ENCODE peak calls at places on chromosomes 4 and X, in five cellular contexts. P, G, T, J and O are unnamed samples.
A peak's percentile ranks its signal among the peaks of the same experiment; 100 is the strongest.

GRCh38 chrX:18548996-18549395 is 122.9 kb downstream of the RS1 start:
- DNase-seq in T (no peak), J (no peak), G (no peak), P (no peak), O (no peak)

GRCh38 chr4:777520-778262 is 48.2 kb downstream of the CPLX1 start:
- DNase-seq in P (no peak), J (no peak), G (no peak), T (no peak), O (no peak)

GRCh38 chr4:128521156-128521555 is 233.5 kb upstream of the PGRMC2 start:
- DNase-seq in G (no peak), P (no peak), T (no peak), J (no peak), O (no peak)

GRCh38 chr4:6747690-6748068 is 31.7 kb downstream of the BLOC1S4 start:
- DNase-seq in P (no peak), J (no peak), T (no peak), G (no peak), O (no peak)

GRCh38 chr4:129064717-129065116 is 28.6 kb downstream of the SCLT1 start:
- DNase-seq in G (no peak), J (no peak), P (no peak), T (no peak), O (no peak)

GRCh38 chr4:56914336-56914735 is 6.6 kb downstream of the REST start:
- DNase-seq in P (no peak), J (no peak), T (no peak), G (no peak), O (no peak)

GRCh38 chrX:110142096-110142495 is 139.2 kb downstream of the TMEM164 start:
- DNase-seq in P (no peak), J (no peak), G (no peak), T (no peak), O (no peak)

GRCh38 chr4:25313194-25313895 is 771 bp downstream of the ZCCHC4 start:
- DNase-seq in J (no peak), G (no peak), P (no peak), T (no peak), O (no peak)

GRCh38 chr4:824461-825062 is 1.4 kb downstream of the CPLX1 start:
- DNase-seq in T (no peak), J (no peak), P (no peak), G (no peak), O (no peak)

GRCh38 chr4:182748949-182749348 is 168.2 kb downstream of the DCTD start:
- DNase-seq in P (no peak), J (no peak), G (no peak), T (no peak), O (no peak)

GRCh38 chrX:153438522-153438921 is 7.3 kb downstream of the TREX2 start:
- DNase-seq in P (no peak), J (peak; percentile 1), G (peak; percentile 19), T (no peak), O (no peak)

GRCh38 chr4:181959121-181959520 is 284.1 kb upstream of the TENM3 start:
- DNase-seq in P (no peak), G (no peak), J (no peak), T (no peak), O (no peak)

GRCh38 chr4:67853336-67853735 is 30.5 kb downstream of the TMPRSS11D start:
- DNase-seq in T (no peak), G (no peak), J (no peak), P (no peak), O (no peak)

GRCh38 chr4:2251795-2252529 is 9.9 kb downstream of the MXD4 start:
- DNase-seq in P (no peak), G (no peak), T (no peak), J (no peak), O (no peak)

GRCh38 chrX:108396188-108396885 is 41.9 kb downstream of the COL4A6 start:
- DNase-seq in P (no peak), J (peak; percentile 25), T (no peak), G (no peak), O (no peak)

GRCh38 chrX:153935326-153935851 is 552 bp upstream of the NAA10 start:
- DNase-seq in T (no peak), J (no peak), P (no peak), G (no peak), O (no peak)

GRCh38 chrX:41759817-41760216 is 35.8 kb downstream of the GPR82 start:
- DNase-seq in G (peak; percentile 20), T (no peak), J (peak; percentile 23), P (no peak), O (no peak)

GRCh38 chr4:143597271-143597670 is 83.8 kb downstream of the SMARCA5 start:
- DNase-seq in T (no peak), P (no peak), G (no peak), J (no peak), O (no peak)

GRCh38 chr4:2074588-2074987 is 15.5 kb downstream of the NAT8L start:
- DNase-seq in G (no peak), P (no peak), J (no peak), T (no peak), O (no peak)

GRCh38 chr4:140256335-140256734 is 102.4 kb upstream of the MAML3 start:
- DNase-seq in G (peak; percentile 20), T (no peak), J (no peak), P (no peak), O (no peak)

GRCh38 chr4:113602829-113603228 is 158.7 kb downstream of the CAMK2D start:
- DNase-seq in G (no peak), J (no peak), T (no peak), P (no peak), O (no peak)

GRCh38 chr4:84931274-84931673 is 35.2 kb downstream of the WDFY3 start:
- DNase-seq in G (no peak), T (no peak), J (no peak), P (no peak), O (no peak)

GRCh38 chr4:28709821-28710330 is 1849.2 kb downstream of the STIM2 start:
- DNase-seq in G (no peak), P (no peak), J (no peak), T (no peak), O (no peak)

GRCh38 chrX:56729152-56729557 is at the start of gene NBDY:
- DNase-seq in T (peak; percentile 34), G (peak; percentile 64), P (peak; percentile 57), J (peak; percentile 23), O (peak; percentile 30)

GRCh38 chr4:27176400-27176799 is 315.8 kb downstream of the STIM2 start:
- DNase-seq in J (peak; percentile 25), G (peak; percentile 4), P (no peak), T (no peak), O (no peak)